ENCODE peak calls at places on chromosomes 2 and 18, in nine cellular contexts. N, J, M, K, Q, F, U, B and Z are unnamed samples.

GRCh38 chr18:11970466-11971220 is 10.7 kb upstream of the IMPA2 start:
- DNase-seq in K (no peak), N (no peak), M (no peak), Q (no peak), J (no peak), B (no peak), U (no peak), F (no peak), Z (no peak)

GRCh38 chr2:27485496-27485895 is 4.0 kb downstream of the IFT172 start:
- DNase-seq in B (no peak), J (no peak), M (no peak), K (no peak), U (no peak), Q (no peak), F (peak; percentile 20), N (no peak), Z (no peak)

GRCh38 chr2:41869542-41870256 is 178.1 kb upstream of the PKDCC start:
- DNase-seq in J (peak; percentile 57), N (peak; percentile 85), U (peak; percentile 79), K (peak; percentile 85), Q (peak; percentile 34), F (peak; percentile 57), M (peak; percentile 85), B (peak; percentile 86), Z (peak; percentile 66)

GRCh38 chr2:129767987-129768386 is 211.5 kb upstream of the RAB6C start:
- DNase-seq in M (no peak), K (no peak), J (no peak), B (no peak), U (no peak), Q (no peak), N (no peak), F (no peak), Z (no peak)

GRCh38 chr2:177543007-177543760 is 150.6 kb downstream of the AGPS start:
- DNase-seq in M (no peak), K (no peak), Q (no peak), F (no peak), B (no peak), N (no peak), U (peak; percentile 21), J (no peak), Z (peak; percentile 86)

GRCh38 chr2:241865957-241866858 is 3.3 kb upstream of the RTP5 start:
- DNase-seq in N (peak; percentile 85), B (peak; percentile 82), Q (no peak), M (no peak), U (no peak), J (no peak), K (peak; percentile 71), F (no peak), Z (peak; percentile 34)

GRCh38 chr2:202377308-202377736 is 1.2 kb downstream of the BMPR2 start:
- DNase-seq in Q (no peak), F (peak; percentile 44), B (peak; percentile 65), N (peak; percentile 76), K (peak; percentile 43), J (no peak), U (peak; percentile 43), M (peak; percentile 48), Z (peak; percentile 72)

GRCh38 chr18:10579079-10579867 is 53.4 kb downstream of the NAPG start:
- DNase-seq in B (no peak), F (no peak), K (no peak), Q (no peak), N (no peak), U (peak; percentile 80), J (no peak), M (no peak), Z (peak; percentile 67)

GRCh38 chr2:101999122-101999789 is 7.5 kb downstream of the IL1R2 start:
- DNase-seq in B (no peak), J (no peak), F (no peak), U (peak; percentile 83), K (no peak), N (no peak), M (peak; percentile 72), Q (no peak), Z (peak; percentile 57)

GRCh38 chr2:203710211-203710610 is 3.8 kb downstream of the CD28 start:
- DNase-seq in N (no peak), K (no peak), J (peak; percentile 4), Q (no peak), F (no peak), B (no peak), M (no peak), U (no peak), Z (no peak)

GRCh38 chr18:56097561-56098095 is 509.6 kb upstream of the TCF4 start:
- DNase-seq in B (peak; percentile 7), F (no peak), M (no peak), Q (no peak), U (no peak), J (no peak), N (no peak), K (no peak), Z (no peak)

GRCh38 chr2:98155721-98156120 is 68.8 kb downstream of the VWA3B start:
- DNase-seq in U (no peak), J (no peak), Q (no peak), N (no peak), B (no peak), K (no peak), M (no peak), F (no peak), Z (no peak)

GRCh38 chr2:128469203-128469602 is 150.5 kb upstream of the HS6ST1 start:
- DNase-seq in B (no peak), K (no peak), Q (peak; percentile 4), N (no peak), F (peak; percentile 26), J (no peak), M (no peak), U (peak; percentile 12), Z (no peak)

GRCh38 chr2:185507703-185508102 is 230.9 kb upstream of the FSIP2 start:
- DNase-seq in M (no peak), U (no peak), J (no peak), N (no peak), Q (no peak), F (no peak), B (peak; percentile 3), K (no peak), Z (no peak)

GRCh38 chr18:48659188-48660009 is 120.6 kb downstream of the CTIF start:
- DNase-seq in K (no peak), N (no peak), U (no peak), F (no peak), Q (no peak), M (no peak), J (no peak), B (no peak), Z (no peak)

GRCh38 chr2:134869941-134870736 is 31.7 kb downstream of the ACMSD start:
- DNase-seq in B (no peak), M (no peak), N (no peak), F (no peak), Q (no peak), J (no peak), K (no peak), U (no peak), Z (peak; percentile 9)

GRCh38 chr18:8708670-8709069 is 3.3 kb downstream of the MTCL1 start:
- DNase-seq in Q (no peak), F (peak; percentile 36), U (no peak), J (no peak), M (no peak), B (no peak), K (no peak), N (no peak), Z (no peak)

GRCh38 chr18:31688601-31689000 is 4.2 kb upstream of the B4GALT6 start:
- DNase-seq in N (no peak), B (no peak), F (no peak), M (no peak), U (no peak), J (no peak), K (no peak), Q (no peak), Z (no peak)

GRCh38 chr2:56444339-56444738 is 260.5 kb downstream of the CCDC85A start:
- DNase-seq in K (no peak), M (peak; percentile 84), Q (no peak), N (peak; percentile 7), F (no peak), U (peak; percentile 48), B (no peak), J (no peak), Z (no peak)

GRCh38 chr18:53380063-53380639 is 844.3 kb downstream of the MBD2 start:
- DNase-seq in N (peak; percentile 57), J (peak; percentile 23), U (peak; percentile 50), Q (peak; percentile 19), M (peak; percentile 57), B (peak; percentile 31), K (peak; percentile 70), F (peak; percentile 15), Z (peak; percentile 7)
- H2AFZ ChIP-seq in N (peak overlapping the region; percentile 47), J (no peak overlapping the region), U (no peak overlapping the region), Q (no peak overlapping the region), M (no peak overlapping the region), B (no peak overlapping the region), K (peak overlapping the region; percentile 3), F (no peak overlapping the region), Z (no peak overlapping the region)

DNA sequence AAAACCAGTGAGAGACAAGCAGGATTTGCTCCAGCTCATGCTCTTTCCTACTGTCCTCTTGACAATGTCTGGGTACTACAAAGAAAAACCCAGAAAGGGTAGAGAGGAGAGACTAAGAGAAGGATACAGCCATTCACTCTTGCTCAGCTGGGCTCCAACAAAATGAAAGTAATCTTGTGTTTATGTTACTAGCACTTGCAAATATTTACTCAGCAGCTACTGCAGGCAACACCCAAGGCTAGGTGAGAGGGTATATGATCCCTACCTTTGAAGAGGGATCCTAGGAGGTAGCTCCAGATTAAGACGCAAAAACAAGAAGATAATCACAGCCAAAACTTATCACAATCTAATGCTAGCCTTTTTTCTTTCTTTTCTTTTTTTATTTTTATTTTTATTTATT is 329.6 kb upstream of the ACVR2A start:
- DNase-seq in J (no peak), F (no peak), Q (no peak), N (no peak), U (peak; percentile 50), B (no peak), K (no peak), M (peak; percentile 9), Z (no peak)
- H3K4me2 ChIP-seq in J (no peak overlapping the region), F (no peak overlapping the region), Q (no peak overlapping the region), N (no peak overlapping the region), U (peak overlapping the region; percentile 82), B (no peak overlapping the region), K (no peak overlapping the region), M (peak overlapping the region; percentile 19), Z (no peak overlapping the region)

DNA sequence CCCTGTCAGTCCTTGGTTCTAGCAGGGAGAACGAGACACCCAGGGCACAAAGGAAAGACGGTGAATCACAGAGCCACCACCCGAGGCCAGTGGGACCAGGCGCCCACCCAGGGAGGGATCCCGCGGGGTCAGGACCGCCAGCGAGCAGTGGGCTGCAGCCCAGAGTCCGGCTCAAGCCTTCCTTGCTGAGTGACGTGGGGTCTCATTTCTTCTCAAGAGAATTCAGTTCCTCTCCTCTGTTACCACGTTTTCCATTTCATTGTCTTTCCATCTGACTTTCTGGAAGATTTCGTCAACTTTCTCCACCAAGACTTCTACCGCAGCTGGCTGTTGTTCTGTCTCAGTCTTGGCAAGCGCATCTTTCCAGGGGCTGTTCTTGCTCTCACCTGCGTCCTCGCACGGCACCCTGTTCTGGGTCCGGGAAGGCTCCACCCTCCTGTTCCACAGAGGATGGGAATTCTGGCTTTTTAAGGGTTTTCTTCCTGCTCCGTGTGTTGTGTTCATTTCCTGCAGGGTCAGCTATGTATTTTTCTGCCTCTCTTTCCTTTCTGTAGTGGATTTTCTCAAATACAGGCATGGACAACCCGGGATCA is 248.6 kb downstream of the NDUFA10 start:
- DNase-seq in N (no peak), U (no peak), M (no peak), F (no peak), J (no peak), B (no peak), K (no peak), Q (no peak), Z (no peak)
- TF ChIP-seq EZH2phosphoT487 in N (no peak), U (no peak), M (no peak), F (no peak), J (no peak), B (no peak), K (no peak), Q (no peak), Z (no peak)

GRCh38 chr2:104873689-104874054 is 19.8 kb downstream of the POU3F3 start:
- DNase-seq in J (no peak), N (peak; percentile 49), U (no peak), F (no peak), Q (no peak), K (peak; percentile 73), B (no peak), M (no peak), Z (no peak)
- H2AFZ ChIP-seq in J (peak overlapping the region; percentile 92), N (peak overlapping the region; percentile 97), U (no peak overlapping the region), F (peak overlapping the region; percentile 61), Q (no peak overlapping the region), K (peak overlapping the region; percentile 96), B (peak overlapping the region; percentile 37), M (no peak overlapping the region), Z (peak overlapping the region; percentile 68)